ENCODE peak calls at places on chromosomes 12 and 14, in six cellular contexts. X, A, U, G, M and K are unnamed samples.
A peak's percentile ranks its signal among the peaks of the same experiment; 100 is the strongest.

GRCh38 chr14:104827173-104828055 is 26.5 kb downstream of the ZBTB42 start:
- DNase-seq in U (no peak), M (no peak), A (peak; percentile 50), G (peak; percentile 60), X (peak; percentile 55), K (peak; percentile 39)

GRCh38 chr12:104669851-104670337 is 213.1 kb downstream of the CHST11 start:
- DNase-seq in U (no peak), M (peak; percentile 39), A (peak; percentile 43), G (peak; percentile 38), X (peak; percentile 62), K (peak; percentile 48)

GRCh38 chr12:108509806-108510205 is 5.3 kb upstream of the FICD start:
- DNase-seq in A (no peak), U (no peak), X (no peak), G (no peak), M (no peak), K (no peak)

GRCh38 chr12:65209655-65210043 is 40.3 kb downstream of the LEMD3 start:
- DNase-seq in A (peak; percentile 36), M (no peak), U (no peak), X (no peak), G (no peak), K (no peak)

GRCh38 chr12:118371354-118372282 is 1.1 kb downstream of the TAOK3 start:
- DNase-seq in X (peak; percentile 41), G (peak; percentile 24), A (no peak), M (no peak), U (no peak), K (no peak)

GRCh38 chr12:5665615-5666014 is 233.7 kb downstream of the NTF3 start:
- DNase-seq in U (peak; percentile 41), A (no peak), X (no peak), M (no peak), G (no peak), K (peak; percentile 35)

GRCh38 chr14:28744126-28744525 is 22.5 kb upstream of the FOXG1 start:
- DNase-seq in A (no peak), X (no peak), U (no peak), M (no peak), G (no peak), K (no peak)

GRCh38 chr12:2819810-2820209 is 7.3 kb downstream of the ITFG2 start:
- DNase-seq in X (no peak), G (no peak), A (no peak), U (no peak), M (no peak), K (no peak)

GRCh38 chr14:32203928-32204357 is 874 bp upstream of the RNU6-8 start:
- DNase-seq in U (no peak), G (peak; percentile 40), X (peak; percentile 29), A (peak; percentile 9), M (no peak), K (no peak)

GRCh38 chr12:93144109-93144508 is 215.0 kb upstream of the EEA1 start:
- DNase-seq in U (no peak), G (no peak), A (no peak), X (no peak), M (no peak), K (no peak)

GRCh38 chr12:67447180-67447579 is 178.0 kb downstream of the CAND1 start:
- DNase-seq in M (no peak), U (no peak), X (no peak), A (no peak), G (no peak), K (no peak)

GRCh38 chr12:120639771-120640721 is at the start of gene CABP1:
- DNase-seq in M (no peak), U (no peak), G (peak; percentile 69), A (no peak), X (peak; percentile 22), K (no peak)

GRCh38 chr12:66467932-66468331 is 165.6 kb downstream of the HELB start:
- DNase-seq in G (no peak), M (no peak), A (peak; percentile 12), U (no peak), X (no peak), K (no peak)

GRCh38 chr12:110012137-110012536 is 12.9 kb downstream of the ANKRD13A start:
- DNase-seq in A (no peak), U (no peak), M (no peak), G (peak; percentile 33), X (peak; percentile 87), K (no peak)

GRCh38 chr14:53696217-53696965 is 260.2 kb downstream of the BMP4 start:
- DNase-seq in G (no peak), X (no peak), M (no peak), A (no peak), U (no peak), K (no peak)

GRCh38 chr14:90349729-90350128 is 18.0 kb upstream of the NRDE2 start:
- DNase-seq in A (no peak), X (no peak), U (no peak), M (no peak), G (no peak), K (no peak)

GRCh38 chr12:82089369-82090121 is 268.6 kb downstream of the CCDC59 start:
- DNase-seq in U (no peak), G (no peak), A (no peak), X (no peak), M (no peak), K (no peak)

GRCh38 chr14:93034671-93034994 is 81.1 kb downstream of the ITPK1 start:
- DNase-seq in M (no peak), G (no peak), A (no peak), U (no peak), X (no peak), K (no peak)

GRCh38 chr12:105705765-105706164 is 375.3 kb downstream of the C12orf75 start:
- DNase-seq in M (peak; percentile 59), U (no peak), X (no peak), G (no peak), A (peak; percentile 86), K (peak; percentile 72)

GRCh38 chr14:81436296-81437138 is 36.4 kb upstream of the STON2 start:
- DNase-seq in M (no peak), G (no peak), X (peak; percentile 73), U (no peak), A (peak; percentile 52), K (peak; percentile 58)

GRCh38 chr12:27048822-27049752 is 26.7 kb downstream of the MED21 start:
- DNase-seq in M (peak; percentile 32), A (peak; percentile 89), G (no peak), X (no peak), U (no peak), K (peak; percentile 74)

GRCh38 chr12:104411826-104412626 is 44.7 kb upstream of the CHST11 start:
- DNase-seq in X (no peak), U (no peak), M (no peak), G (no peak), A (no peak), K (no peak)

GRCh38 chr14:36306836-36307235 is 13.6 kb downstream of the MBIP start:
- DNase-seq in M (no peak), X (no peak), U (no peak), A (no peak), G (no peak), K (no peak)

DNA sequence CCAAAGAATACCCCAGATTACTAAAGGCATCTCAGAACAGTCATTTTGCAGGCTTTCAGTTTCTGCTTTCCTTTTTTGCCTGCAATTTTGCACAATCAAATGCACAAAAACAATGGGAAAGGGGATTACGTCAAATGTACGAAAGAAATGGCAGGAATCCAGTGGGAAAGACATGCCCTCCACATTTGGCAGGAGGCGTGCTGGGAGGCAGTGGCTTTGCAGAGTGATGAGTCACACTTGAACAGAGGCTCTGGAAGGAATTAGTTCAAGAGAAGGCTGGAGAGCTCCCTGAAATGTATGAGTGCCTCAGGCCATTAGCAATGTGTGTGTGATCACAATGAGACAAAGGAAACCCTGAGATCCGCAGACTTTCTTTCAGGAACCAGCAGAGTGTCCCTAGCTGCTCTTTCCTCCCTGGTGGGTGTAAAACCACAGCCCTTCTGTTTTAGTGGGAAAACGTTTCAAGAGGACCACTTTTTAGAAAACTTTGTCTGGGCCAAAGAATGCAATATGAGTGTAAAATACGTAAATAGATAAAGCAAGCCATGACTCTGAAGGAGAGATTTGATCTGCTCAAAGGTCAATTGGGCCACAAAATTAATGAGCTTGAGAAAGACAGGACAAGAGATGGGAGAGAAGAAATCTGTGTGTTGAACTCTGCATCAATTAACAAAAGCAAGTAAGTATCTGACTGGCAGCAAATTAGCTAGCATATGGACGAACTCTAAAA is 155.5 kb upstream of the PDE3A start:
- DNase-seq in M (peak; percentile 100), X (peak; percentile 74), U (peak; percentile 99), A (peak; percentile 99), G (no peak), K (peak; percentile 100)
- H3K4me3 ChIP-seq in M (no peak overlapping the region), X (peak overlapping the region; percentile 18), U (no peak overlapping the region), A (no peak overlapping the region), G (no peak overlapping the region), K (no peak overlapping the region)

DNA sequence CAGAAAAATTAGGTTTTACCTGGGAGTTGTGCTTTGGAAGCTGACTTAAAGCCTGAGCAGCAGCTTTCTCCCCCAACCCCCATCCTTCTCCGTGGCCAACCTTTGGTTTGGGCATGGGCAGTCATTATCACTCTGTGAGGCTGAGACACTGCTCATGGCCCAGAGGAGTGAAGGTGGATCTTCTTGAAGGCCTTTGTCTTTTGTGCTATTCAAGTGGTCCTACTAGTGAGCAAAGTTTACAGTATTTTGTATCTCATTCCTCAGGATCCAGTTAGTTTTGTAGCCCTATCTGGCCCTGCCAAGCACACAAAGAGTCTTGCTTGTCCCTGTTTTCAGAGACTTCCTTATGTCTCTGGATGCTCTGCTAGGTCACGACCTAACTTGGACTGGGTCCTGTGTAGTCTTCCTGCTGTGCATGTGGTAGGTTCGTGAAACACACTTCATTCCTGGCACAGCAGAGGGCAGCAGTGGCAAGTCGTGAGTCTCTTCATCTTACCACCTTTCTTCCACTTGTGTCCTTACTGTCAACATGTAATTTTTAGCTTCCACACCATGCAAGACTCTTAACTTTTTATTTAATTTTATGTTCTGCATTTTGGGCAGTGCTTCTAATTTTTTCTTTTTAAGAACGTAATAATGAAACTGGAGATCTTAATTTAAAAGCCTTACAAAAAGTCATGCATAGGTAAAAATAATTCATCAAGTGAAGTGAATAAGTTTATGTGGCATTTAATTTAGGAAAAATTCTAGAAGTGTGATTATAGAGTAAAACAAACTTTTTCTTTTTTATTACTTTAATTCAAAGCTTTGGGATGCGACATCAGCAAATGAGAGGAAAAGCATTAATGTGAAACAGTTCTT is 53.7 kb downstream of the APAF1 start:
- DNase-seq in U (peak; percentile 37), A (peak; percentile 63), M (peak; percentile 49), G (peak; percentile 23), X (peak; percentile 57), K (peak; percentile 72)
- TF ChIP-seq CTCF in U (peak; percentile 85), A (peak; percentile 72), M (peak; percentile 63), G (peak; percentile 41), X (peak; percentile 27), K (peak; percentile 77)

GRCh38 chr12:21526721-21527345 is 737 bp downstream of the SPX start:
- DNase-seq in M (no peak), A (peak; percentile 11), U (no peak), X (no peak), G (no peak), K (no peak)
- H3K4me3 ChIP-seq in M (peak overlapping the region; percentile 63), A (peak overlapping the region; percentile 69), U (peak overlapping the region; percentile 66), X (peak overlapping the region; percentile 59), G (peak overlapping the region; percentile 64), K (peak overlapping the region; percentile 61)

DNA sequence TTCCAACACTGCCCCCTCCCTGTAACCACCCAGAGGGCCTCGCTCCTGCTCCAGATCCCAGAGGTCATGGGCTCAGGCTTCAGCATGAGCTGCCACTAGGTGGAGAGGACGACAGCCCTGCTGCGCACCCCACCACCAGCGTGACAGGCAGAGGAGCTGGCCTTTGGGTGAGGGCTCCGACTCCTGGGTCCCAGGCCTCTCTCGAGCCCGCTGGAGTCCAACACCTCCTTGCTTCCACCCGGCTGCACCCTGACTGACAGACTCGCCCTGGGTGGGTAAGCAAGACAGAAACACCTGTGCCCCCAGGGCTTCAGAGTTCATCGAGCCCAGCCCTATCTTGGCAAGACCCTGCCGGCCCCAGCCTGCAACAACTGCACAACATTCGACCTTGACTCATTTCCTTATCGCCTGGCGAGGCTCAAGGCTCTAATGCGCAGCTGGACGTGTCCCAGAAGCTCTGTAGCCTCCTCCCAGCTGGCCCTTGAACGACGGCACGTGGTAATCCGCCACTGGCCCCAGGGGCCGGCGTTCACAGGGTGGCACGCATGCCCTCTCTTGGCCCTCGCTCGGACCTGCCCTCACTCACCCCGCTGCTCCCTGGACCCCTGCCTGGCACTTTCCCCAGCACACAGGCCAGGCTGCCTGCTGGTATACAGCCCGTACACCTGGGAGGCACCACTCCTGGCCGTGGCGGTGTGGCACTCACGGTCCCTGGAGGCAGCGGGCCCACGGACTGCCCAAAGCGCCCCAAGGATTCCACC is 28.0 kb downstream of the VPS37B start:
- DNase-seq in X (no peak), A (no peak), G (peak; percentile 26), M (no peak), U (no peak), K (no peak)
- TF ChIP-seq CTCF in X (peak; percentile 40), A (peak; percentile 33), G (no peak), M (no peak), U (no peak), K (no peak)